ENCODE peak calls at places on chromosomes 13 and 19, in four cellular contexts. U is CD4-positive, alpha-beta T cell; Q is glutamatergic neuron; J is GM20000. F is an unnamed sample.

GRCh38 chr13:66102864-66103263 is 1127.3 kb downstream of the PCDH9 start:
- DNase-seq in J (no peak), Q (no peak), U (no peak), F (no peak)

GRCh38 chr19:51107406-51108065 is 673 bp downstream of the CTU1 start:
- DNase-seq in Q (peak), J (no peak), U (no peak), F (no peak)

GRCh38 chr13:114077938-114078335 is 54.5 kb downstream of the RASA3 start:
- DNase-seq in Q (peak), U (peak), J (no peak), F (peak)

GRCh38 chr19:13022859-13023636 is 27.8 kb downstream of the NFIX start:
- DNase-seq in U (no peak), J (peak), Q (no peak), F (no peak)

GRCh38 chr19:31378404-31378803 is 29.2 kb upstream of the TSHZ3 start:
- DNase-seq in U (no peak), J (no peak), Q (no peak), F (no peak)

GRCh38 chr19:37077615-37077928 is 661 bp upstream of the ZNF420 start:
- DNase-seq in Q (no peak), U (no peak), J (no peak), F (no peak)

GRCh38 chr19:37983153-37983552 is 76.1 kb downstream of the SIPA1L3 start:
- DNase-seq in Q (no peak), U (no peak), J (no peak), F (no peak)

GRCh38 chr19:3396881-3397265 is 30.5 kb downstream of the NFIC start:
- DNase-seq in U (no peak), J (no peak), Q (no peak), F (no peak)

GRCh38 chr13:114264886-114265611 is 16.4 kb upstream of the UPF3A start:
- DNase-seq in J (no peak), U (no peak), Q (no peak), F (no peak)

GRCh38 chr19:2081873-2082810 is 14.0 kb downstream of the MOB3A start:
- DNase-seq in Q (no peak), J (peak), U (peak), F (no peak)

GRCh38 chr13:89827552-89827951 is 1519.9 kb upstream of the MIR17HG start:
- DNase-seq in U (no peak), Q (no peak), J (no peak), F (no peak)

GRCh38 chr13:82323101-82323500 is 1559.2 kb downstream of the SLITRK1 start:
- DNase-seq in U (no peak), J (no peak), Q (no peak), F (no peak)

GRCh38 chr13:59835569-59835968 is 328.2 kb downstream of the DIAPH3 start:
- DNase-seq in J (no peak), Q (no peak), U (no peak), F (no peak)

GRCh38 chr19:6519289-6519688 is 11.5 kb upstream of the TNFSF9 start:
- DNase-seq in U (no peak), Q (no peak), J (no peak), F (no peak)

GRCh38 chr13:98022210-98022609 is 68.7 kb downstream of the IPO5 start:
- DNase-seq in Q (no peak), J (no peak), U (no peak), F (no peak)

GRCh38 chr19:1490311-1491113 is at the start of gene PCSK4:
- DNase-seq in J (peak), Q (peak), U (peak), F (peak)

GRCh38 chr19:38691938-38692457 is 44.5 kb downstream of the ACTN4 start:
- DNase-seq in J (no peak), U (no peak), Q (no peak), F (no peak)

GRCh38 chr13:85497652-85498051 is 301.6 kb downstream of the SLITRK6 start:
- DNase-seq in Q (peak), J (no peak), U (no peak), F (no peak)

GRCh38 chr19:1009043-1009975 is 9.1 kb downstream of the GRIN3B start:
- DNase-seq in Q (peak), J (no peak), U (no peak), F (no peak)

GRCh38 chr19:2484178-2484937 is 8.4 kb downstream of the GADD45B start:
- DNase-seq in Q (no peak), J (no peak), U (no peak), F (no peak)

GRCh38 chr19:55117063-55117635 is 288 bp downstream of the PPP1R12C start:
- DNase-seq in J (no peak), U (no peak), Q (peak), F (peak)

GRCh38 chr13:75195479-75196111 is 286.4 kb downstream of the TBC1D4 start:
- DNase-seq in Q (peak), U (no peak), J (no peak), F (peak)

GRCh38 chr13:75194717-75195116 is 287.3 kb downstream of the TBC1D4 start:
- DNase-seq in U (no peak), J (no peak), Q (no peak), F (no peak)

GRCh38 chr13:75197803-75198202 is 284.2 kb downstream of the TBC1D4 start:
- DNase-seq in J (no peak), U (no peak), Q (peak), F (no peak)

DNA sequence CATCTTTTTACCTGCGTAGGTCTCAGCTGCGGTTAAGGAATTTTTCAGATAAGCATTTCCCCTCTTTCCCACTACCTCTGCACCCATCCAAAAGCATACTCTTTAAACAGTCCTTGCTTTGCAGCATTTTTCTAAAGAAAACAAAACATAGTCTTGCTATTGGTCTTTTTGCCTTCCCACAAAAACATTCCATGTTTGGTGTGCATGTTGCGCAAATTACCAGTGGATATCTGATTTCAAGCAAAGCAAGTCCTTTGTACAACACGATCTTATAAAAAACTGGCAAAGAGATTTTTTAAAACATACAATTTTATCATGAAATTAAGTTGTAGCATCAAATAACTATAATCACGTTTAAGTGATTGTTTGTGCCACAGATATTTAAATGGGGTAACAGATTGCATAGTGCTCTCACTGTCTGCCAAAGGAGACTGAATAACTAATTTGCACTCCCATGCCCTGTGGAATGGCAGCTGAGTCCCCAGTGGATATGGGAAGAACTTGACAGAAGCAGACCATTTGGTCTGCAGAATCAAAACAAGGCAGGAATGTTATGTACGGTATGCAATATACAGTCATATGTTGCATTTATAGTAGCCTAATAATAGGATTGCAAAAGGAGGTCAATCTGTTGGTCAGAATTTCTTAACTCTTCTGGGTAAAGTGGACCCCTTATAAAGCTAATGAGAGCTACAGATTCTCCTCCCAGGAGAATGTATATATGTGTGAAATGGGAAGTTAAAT is 285.7 kb downstream of the TBC1D4 start:
- DNase-seq in J (no peak), U (no peak), Q (no peak), F (no peak)
- TF ChIP-seq CTCF in J (no peak), U (no peak), Q (no peak), F (no peak)

GRCh38 chr13:19622189-19622588 is 11.3 kb upstream of the MPHOSPH8 start:
- DNase-seq in J (no peak), U (no peak), Q (no peak), F (no peak)

GRCh38 chr13:19618925-19619324 is 14.5 kb upstream of the MPHOSPH8 start:
- DNase-seq in Q (no peak), U (no peak), J (peak), F (peak)
- TF ChIP-seq CTCF in Q (peak), U (peak), J (no peak), F (peak)

GRCh38 chr13:84455143-84455905 is 573.0 kb upstream of the SLITRK1 start:
- DNase-seq in Q (no peak), J (no peak), U (no peak), F (no peak)
- TF ChIP-seq CTCF in Q (no peak), J (no peak), U (no peak), F (no peak)

GRCh38 chr19:35738021-35738886 is 4.0 kb downstream of the IGFLR1 start:
- DNase-seq in Q (no peak), J (no peak), U (no peak), F (no peak)

GRCh38 chr19:35734889-35735288 is 7.4 kb downstream of the IGFLR1 start:
- DNase-seq in U (no peak), Q (no peak), J (no peak), F (no peak)

GRCh38 chr19:35739275-35740107 is 2.8 kb downstream of the IGFLR1 start:
- DNase-seq in U (no peak), Q (no peak), J (no peak), F (no peak)

GRCh38 chr19:35738887-35739229 is 3.4 kb downstream of the IGFLR1 start:
- DNase-seq in J (no peak), U (no peak), Q (no peak), F (no peak)

GRCh38 chr19:35736913-35737886 is 5.1 kb downstream of the IGFLR1 start:
- DNase-seq in J (no peak), Q (no peak), U (no peak), F (no peak)
- TF ChIP-seq CTCF in J (no peak), Q (no peak), U (no peak), F (no peak)

GRCh38 chr13:91406619-91407018 is 8.2 kb downstream of the GPC5 start:
- DNase-seq in Q (no peak), J (peak), U (no peak), F (no peak)
- TF ChIP-seq CTCF in Q (peak), J (peak), U (peak), F (peak)

GRCh38 chr13:77580748-77581147 is 45.2 kb downstream of the SCEL start:
- DNase-seq in J (no peak), Q (no peak), U (no peak), F (no peak)

GRCh38 chr13:77574076-77574475 is 38.6 kb downstream of the SCEL start:
- DNase-seq in J (no peak), Q (no peak), U (no peak), F (no peak)

GRCh38 chr13:77584111-77584510 is 48.6 kb downstream of the SCEL start:
- DNase-seq in J (no peak), U (no peak), Q (no peak), F (no peak)

GRCh38 chr13:77583551-77583950 is 48.0 kb downstream of the SCEL start:
- DNase-seq in J (peak), U (no peak), Q (no peak), F (no peak)

DNA sequence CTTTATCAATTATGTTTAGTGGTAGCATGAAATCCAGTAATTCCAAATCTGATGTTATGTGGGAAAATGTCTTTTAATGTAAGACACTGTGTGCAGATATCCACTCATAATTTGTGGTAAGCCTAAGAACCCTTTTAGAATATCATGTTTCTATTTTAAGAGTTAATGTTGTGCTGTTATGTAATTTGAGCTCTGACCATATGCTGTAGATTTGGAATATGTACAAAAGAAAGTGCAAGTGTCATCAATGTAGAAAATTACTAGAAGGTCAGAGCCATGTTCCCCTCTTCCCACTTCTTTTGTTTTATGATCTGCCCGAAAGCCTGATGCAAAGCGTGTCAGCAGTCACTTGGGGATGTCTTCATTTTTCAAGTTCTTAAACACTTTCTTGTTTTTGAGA is 44.5 kb downstream of the SCEL start:
- DNase-seq in U (no peak), Q (no peak), J (no peak), F (no peak)
- TF ChIP-seq CTCF in U (no peak), Q (no peak), J (no peak), F (no peak)

GRCh38 chr19:33090179-33090578 is 9.2 kb downstream of the GPATCH1 start:
- DNase-seq in Q (no peak), U (no peak), J (no peak), F (no peak)
- TF ChIP-seq CTCF in Q (no peak), U (no peak), J (no peak), F (no peak)

GRCh38 chr13:99086869-99087129 is 108.9 kb upstream of the DOCK9 start:
- DNase-seq in J (no peak), Q (no peak), U (peak), F (no peak)
- TF ChIP-seq CTCF in J (no peak), Q (no peak), U (no peak), F (no peak)

F was measured in nephron progenitor cell.